ENCODE peak calls at places on chromosome 20, in ten cellular contexts. V is transverse colon, A is H1, G is SK-N-SH, W is Panc1, R is K562, X is HCT116, I is HepG2, Z is stomach, U is upper lobe of left lung. P is an unnamed sample. For H3K4me1, the result is how much of the 10 kb centered on the place peaks cover.

GRCh38 chr20:47126709-47127108 is 229.8 kb downstream of the ZMYND8 start:
- DNase-seq in Z (no peak), A (no peak), I (no peak), X (no peak), W (no peak), R (no peak), V (no peak), U (no peak), G (no peak), P (no peak)

GRCh38 chr20:7695622-7696021 is 244.6 kb downstream of the HAO1 start:
- DNase-seq in V (no peak), I (no peak), R (no peak), W (no peak), U (no peak), A (no peak), Z (no peak), G (no peak), X (no peak), P (no peak)

GRCh38 chr20:42530855-42531674 is 658.6 kb downstream of the PTPRT start:
- DNase-seq in R (peak), I (peak), G (peak), U (no peak), X (no peak), V (no peak), W (peak), A (peak), Z (no peak), P (no peak)

GRCh38 chr20:23867152-23867776 is 12.3 kb downstream of the CST5 start:
- DNase-seq in G (no peak), X (no peak), U (no peak), I (no peak), R (no peak), W (no peak), A (no peak), V (no peak), Z (no peak), P (no peak)

GRCh38 chr20:63698739-63699465 is 2.5 kb downstream of the TNFRSF6B start:
- DNase-seq in X (peak), Z (no peak), V (peak), G (peak), U (peak), R (peak), I (no peak), A (no peak), W (peak), P (no peak)

GRCh38 chr20:17534077-17534476 is 2.9 kb upstream of the BFSP1 start:
- DNase-seq in U (no peak), W (no peak), X (no peak), V (no peak), G (no peak), Z (no peak), R (no peak), I (no peak), A (no peak), P (no peak)

GRCh38 chr20:41028359-41029149 is at the start of gene TOP1:
- DNase-seq in R (peak), X (peak), V (peak), U (peak), I (peak), W (peak), Z (peak), G (peak), A (peak), P (peak)

GRCh38 chr20:58389324-58389967 is 417 bp downstream of the VAPB start:
- DNase-seq in G (peak), R (peak), U (peak), I (peak), X (no peak), A (no peak), W (no peak), V (peak), Z (peak), P (no peak)

DNA sequence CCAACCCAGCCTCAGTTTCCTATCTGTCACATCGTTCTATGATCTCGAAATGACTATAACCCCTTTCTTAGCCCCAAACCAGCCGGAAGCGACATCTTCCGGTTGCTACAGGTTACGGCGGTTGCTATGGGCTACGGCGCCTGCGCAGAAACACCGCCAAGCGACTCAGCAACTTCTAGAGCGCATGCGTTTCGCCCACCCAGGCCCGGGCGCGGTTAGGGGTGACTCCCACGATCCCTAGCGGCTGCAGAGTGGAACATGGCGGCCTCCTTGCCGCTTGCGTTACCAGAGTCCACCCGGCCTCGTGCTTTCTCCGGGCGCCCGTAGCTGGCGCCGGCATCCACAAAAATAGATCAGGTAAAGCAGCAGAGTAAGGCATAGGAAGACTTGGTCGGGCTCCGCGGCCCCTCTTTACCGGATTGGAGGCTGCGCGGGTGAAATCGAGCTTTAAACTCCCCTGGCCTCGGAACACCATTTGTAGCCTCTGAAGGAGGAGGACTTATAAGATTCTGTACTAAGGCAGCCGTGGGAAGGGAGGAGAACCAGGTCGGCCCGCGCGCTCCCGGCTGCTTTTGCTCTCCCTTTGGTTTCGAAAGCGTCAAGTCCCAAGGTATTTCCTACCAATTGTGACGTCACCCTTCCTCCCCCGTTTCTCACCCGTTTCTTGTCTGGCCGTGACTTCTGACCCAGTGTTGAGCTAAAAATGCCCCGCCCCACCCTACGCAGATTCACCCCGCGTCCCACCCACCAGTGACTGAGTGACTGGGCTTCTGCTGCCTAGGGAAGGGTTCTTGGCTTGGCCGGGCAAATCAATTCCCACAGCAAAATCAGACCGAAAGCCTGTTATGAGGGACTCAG is 3.5 kb downstream of the SDCBP2 start:
- DNase-seq in I (peak), A (peak), R (peak), U (peak), X (peak), Z (peak), W (peak), G (peak), V (peak), P (peak)
- TF ChIP-seq CTCF in I (peak), A (no peak), R (no peak), U (no peak), X (no peak), Z (no peak), W (no peak), G (peak), V (peak), P (peak)

GRCh38 chr20:50343490-50344179 is 153.0 kb downstream of the CEBPB start:
- DNase-seq in R (no peak), G (no peak), I (peak), A (no peak), U (peak), V (no peak), Z (no peak), W (no peak), X (no peak), P (no peak)
- TF ChIP-seq POLR2AphosphoS5 in R (no peak), G (no peak), I (no peak), A (no peak), U (no peak), V (no peak), Z (no peak), W (no peak), X (no peak), P (no peak)

DNA sequence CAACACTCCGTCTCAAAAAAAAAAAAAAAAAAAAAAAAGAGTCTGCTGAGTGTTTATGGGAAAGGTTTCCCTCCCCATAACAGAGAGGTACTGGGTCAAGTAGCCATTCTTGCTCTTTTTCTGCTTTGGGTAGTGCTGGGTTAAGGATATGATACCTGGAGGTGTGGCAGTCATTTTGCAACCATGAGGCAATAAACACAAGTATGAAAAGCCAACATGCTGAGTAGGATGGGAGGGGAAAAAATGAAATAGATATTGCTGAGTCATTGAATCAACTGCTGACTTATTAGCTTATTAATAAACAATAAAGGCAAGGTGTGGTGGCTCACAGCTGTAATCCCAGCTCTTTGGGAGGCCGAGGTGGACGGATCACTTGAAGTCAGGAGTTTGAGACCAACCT is 2.3 kb upstream of the TOMM34 start:
- DNase-seq in R (no peak), I (no peak), U (no peak), W (no peak), A (no peak), V (no peak), X (no peak), Z (no peak), G (no peak), P (no peak)
- H3K4me1 ChIP-seq in R (half or more), I (half or more), U (under half), W (under half), A (under half), V (under half), X (half or more), Z (under half), G (under half), P (under half)

GRCh38 chr20:22450540-22450939 is 133.8 kb downstream of the FOXA2 start:
- DNase-seq in G (no peak), V (no peak), I (no peak), U (no peak), Z (no peak), W (no peak), A (no peak), X (no peak), R (no peak), P (no peak)

GRCh38 chr20:22455259-22455658 is 129.1 kb downstream of the FOXA2 start:
- DNase-seq in G (no peak), U (no peak), I (no peak), R (no peak), A (no peak), Z (no peak), W (no peak), X (no peak), V (no peak), P (no peak)

GRCh38 chr20:22456109-22456508 is 128.3 kb downstream of the FOXA2 start:
- DNase-seq in G (no peak), W (no peak), A (peak), I (no peak), X (no peak), Z (no peak), U (no peak), R (no peak), V (no peak), P (no peak)

GRCh38 chr20:22452442-22453011 is 131.8 kb downstream of the FOXA2 start:
- DNase-seq in I (peak), X (no peak), V (no peak), W (no peak), G (no peak), A (no peak), Z (no peak), U (no peak), R (no peak), P (no peak)

GRCh38 chr20:22453244-22454080 is 130.9 kb downstream of the FOXA2 start:
- DNase-seq in Z (no peak), I (peak), R (peak), X (peak), U (peak), W (no peak), V (peak), A (no peak), G (peak), P (no peak)
- TF ChIP-seq CTCF in Z (peak), I (peak), R (peak), X (peak), U (peak), W (peak), V (peak), A (peak), G (peak), P (no peak)

GRCh38 chr20:50163570-50164317 is 10.2 kb upstream of the PEDS1 start:
- DNase-seq in G (no peak), X (no peak), A (no peak), U (no peak), W (no peak), V (no peak), R (peak), Z (no peak), I (peak), P (no peak)
- TF ChIP-seq POLR2AphosphoS5 in G (no peak), X (no peak), A (no peak), U (no peak), W (no peak), V (no peak), R (no peak), Z (no peak), I (no peak), P (peak)

DNA sequence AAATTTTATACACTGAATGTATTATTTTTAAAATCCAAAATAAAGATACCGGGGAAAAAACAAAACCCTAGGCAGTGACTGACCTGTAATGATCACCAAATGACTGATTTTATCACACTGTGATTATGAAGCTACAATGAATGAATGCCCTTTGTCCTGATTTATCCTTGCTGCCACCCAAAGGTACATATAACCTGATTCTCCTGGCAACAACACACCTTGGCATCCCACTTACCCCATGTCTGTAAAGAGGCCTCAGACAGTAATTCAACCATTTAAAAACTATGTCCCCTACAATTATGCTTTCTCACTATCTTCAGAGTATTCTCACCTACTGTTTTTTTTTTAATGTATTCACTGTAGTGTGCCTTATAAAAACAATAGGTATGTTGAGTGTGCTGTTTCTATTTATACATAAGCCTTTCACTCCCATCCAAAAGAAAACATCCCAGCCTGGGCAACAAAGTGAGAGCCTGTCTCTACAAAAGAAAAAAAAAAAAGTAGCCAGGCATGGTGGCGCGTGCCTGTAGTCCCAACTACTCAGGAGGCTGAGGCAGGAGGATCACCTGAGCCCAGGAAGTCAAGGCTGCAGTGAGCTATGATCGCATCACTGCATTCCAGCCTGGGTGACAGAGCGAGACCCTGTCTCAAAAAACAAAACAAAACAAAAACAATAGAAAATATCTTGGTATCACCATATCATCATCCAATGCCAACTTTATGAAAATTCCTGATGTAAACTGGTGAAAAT is 21.7 kb downstream of the B4GALT5 start:
- DNase-seq in A (no peak), Z (no peak), I (no peak), G (no peak), X (no peak), W (no peak), R (no peak), V (no peak), U (no peak), P (no peak)
- H3K4me1 ChIP-seq in A (under half), Z (half or more), I (half or more), G (under half), X (half or more), W (under half), R (under half), V (half or more), U (half or more), P (half or more)

GRCh38 chr20:14523090-14523489 is 185.7 kb upstream of the FLRT3 start:
- DNase-seq in W (no peak), V (no peak), X (no peak), U (no peak), A (no peak), G (no peak), Z (no peak), I (no peak), R (no peak), P (no peak)
- TF ChIP-seq CTCF in W (no peak), V (no peak), X (no peak), U (no peak), A (no peak), G (no peak), Z (no peak), I (no peak), R (no peak), P (no peak)

GRCh38 chr20:56724246-56724757 is 95.2 kb downstream of the TFAP2C start:
- DNase-seq in Z (no peak), R (no peak), X (no peak), I (no peak), U (no peak), G (no peak), W (no peak), V (no peak), A (no peak), P (no peak)

GRCh38 chr20:56720620-56721213 is 91.6 kb downstream of the TFAP2C start:
- DNase-seq in Z (no peak), V (no peak), A (no peak), I (no peak), G (no peak), R (no peak), U (no peak), W (no peak), X (no peak), P (no peak)

GRCh38 chr20:56716806-56717205 is 87.7 kb downstream of the TFAP2C start:
- DNase-seq in R (no peak), Z (no peak), X (no peak), V (no peak), I (no peak), U (no peak), A (no peak), G (no peak), W (no peak), P (no peak)

GRCh38 chr20:56718816-56719215 is 89.7 kb downstream of the TFAP2C start:
- DNase-seq in U (no peak), A (no peak), R (no peak), X (no peak), V (no peak), G (no peak), Z (no peak), I (no peak), W (no peak), P (no peak)

DNA sequence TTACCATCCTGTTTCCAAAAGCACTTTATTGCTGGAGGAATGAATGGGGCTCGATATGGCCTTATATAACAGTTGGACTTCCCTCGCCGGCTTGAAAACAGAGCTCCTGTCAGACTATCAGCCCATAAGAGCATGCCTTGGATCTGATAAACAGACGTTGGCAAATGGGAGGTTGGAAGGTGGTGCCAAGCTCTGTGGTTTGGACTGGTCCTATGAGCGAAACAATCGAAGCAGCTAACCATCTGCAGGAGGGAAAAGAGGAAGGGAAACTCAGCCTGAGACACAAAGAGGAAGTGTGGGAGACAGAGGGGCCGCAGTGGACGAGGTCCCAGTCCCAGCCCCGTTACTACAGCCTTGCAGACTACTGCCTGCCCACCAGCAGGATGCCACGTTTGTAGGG is 92.9 kb downstream of the TFAP2C start:
- DNase-seq in X (no peak), Z (no peak), V (peak), W (no peak), R (no peak), I (no peak), U (no peak), G (no peak), A (no peak), P (no peak)
- TF ChIP-seq POLR2AphosphoS5 in X (no peak), Z (no peak), V (no peak), W (no peak), R (no peak), I (no peak), U (no peak), G (no peak), A (no peak), P (no peak)

DNA sequence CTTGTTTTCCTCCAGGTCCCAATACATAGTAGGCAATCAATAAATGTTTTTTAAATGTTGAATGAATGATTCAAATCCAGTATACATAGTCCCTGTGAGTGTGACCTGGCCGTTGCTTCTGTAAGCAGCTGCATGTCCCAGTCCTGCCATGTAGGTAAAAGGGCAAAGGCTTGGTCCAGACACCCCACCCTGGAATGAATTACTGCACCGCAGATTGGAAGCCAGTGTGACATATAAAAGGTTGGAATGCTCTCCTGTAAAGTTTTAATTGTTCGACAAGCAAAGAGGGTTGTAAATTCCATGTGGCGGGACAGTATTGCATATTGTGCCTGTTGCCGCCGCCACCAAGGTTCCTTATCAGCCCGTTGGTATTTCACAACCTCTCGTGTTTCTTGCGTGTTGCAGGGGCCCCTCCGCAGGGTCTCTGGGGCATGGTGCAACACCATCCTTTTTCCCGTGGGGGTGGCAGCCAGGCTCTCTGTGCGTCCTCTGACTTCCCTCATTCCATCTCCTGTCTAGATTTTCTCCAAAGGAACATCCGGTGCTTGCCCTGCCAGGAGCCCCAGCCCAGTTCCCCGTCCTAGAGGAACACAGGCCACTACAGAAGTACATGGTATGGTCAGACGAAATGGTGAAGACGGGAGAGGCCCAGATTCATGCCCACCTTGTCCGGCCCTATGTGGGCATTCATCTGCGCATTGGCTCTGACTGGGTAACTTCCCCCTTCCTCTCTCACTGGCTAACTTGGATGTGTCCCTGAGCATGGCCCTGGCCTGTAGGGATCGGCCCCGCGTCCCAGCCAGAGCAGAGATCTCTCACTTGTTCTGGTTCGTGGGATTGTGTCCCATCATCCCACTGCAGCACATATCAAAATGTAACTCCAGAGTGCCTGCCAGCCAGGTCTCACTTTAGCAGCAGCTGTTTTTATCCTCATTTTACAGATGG is 20.3 kb downstream of the POFUT1 start:
- DNase-seq in G (no peak), Z (peak), X (no peak), R (no peak), A (no peak), V (peak), U (no peak), I (no peak), W (no peak), P (no peak)
- H3K4me1 ChIP-seq in G (under half), Z (under half), X (under half), R (under half), A (under half), V (under half), U (under half), I (under half), W (under half), P (under half)